ENCODE peak calls at places on chromosomes 13 and 19, in four cellular contexts. K is left colon, W is fibroblast of mammary gland, Z is endothelial cell. A is an unnamed sample.

GRCh38 chr13:113216165-113217056 is 7.0 kb downstream of the CUL4A start:
- DNase-seq in K (no peak), W (peak; percentile 81), Z (no peak), A (peak; percentile 66)

GRCh38 chr13:60838581-60838980 is 441.6 kb downstream of the TDRD3 start:
- DNase-seq in K (no peak), W (no peak), Z (no peak), A (peak; percentile 9)

GRCh38 chr19:38891791-38892190 is 7.6 kb downstream of the SIRT2 start:
- DNase-seq in K (no peak), W (no peak), Z (no peak), A (no peak)

GRCh38 chr13:106520205-106521004 is 15.1 kb downstream of the EFNB2 start:
- DNase-seq in K (no peak), W (peak; percentile 62), Z (no peak), A (no peak)

GRCh38 chr13:30147380-30147779 is 160.0 kb downstream of the KATNAL1 start:
- DNase-seq in K (no peak), W (no peak), Z (no peak), A (no peak)

GRCh38 chr13:50909605-50910482 is at the start of gene RNASEH2B:
- DNase-seq in K (peak; percentile 77), W (peak; percentile 51), Z (peak; percentile 51), A (peak; percentile 38)

GRCh38 chr19:31674503-31675186 is 325.4 kb upstream of the TSHZ3 start:
- DNase-seq in K (no peak), W (peak; percentile 45), Z (no peak), A (peak; percentile 40)

GRCh38 chr19:46173886-46174475 is 25.9 kb downstream of the IGFL2 start:
- DNase-seq in K (no peak), W (no peak), Z (no peak), A (peak; percentile 26)

GRCh38 chr13:44013666-44014291 is 134.1 kb downstream of the LACC1 start:
- DNase-seq in K (no peak), W (peak; percentile 63), Z (no peak), A (no peak)

GRCh38 chr19:49746206-49746958 is 16.7 kb downstream of the TSKS start:
- DNase-seq in K (peak; percentile 26), W (peak; percentile 83), Z (no peak), A (no peak)

GRCh38 chr19:7349961-7350711 is 1.4 kb downstream of the ARHGEF18 start:
- DNase-seq in K (peak; percentile 40), W (no peak), Z (no peak), A (no peak)

GRCh38 chr13:50365683-50366391 is 350.6 kb downstream of the KCNRG start:
- DNase-seq in K (no peak), W (no peak), Z (no peak), A (peak; percentile 30)